ENCODE peak calls at places on chromosomes 7 and 10, in four cellular contexts. V, L, C and E are unnamed samples.

GRCh38 chr7:101502466-101503098 is 126.5 kb downstream of the MYL10 start:
- DNase-seq in V (no peak), L (no peak), C (no peak), E (no peak)

GRCh38 chr7:42053834-42054233 is 183.2 kb downstream of the GLI3 start:
- DNase-seq in V (no peak), L (no peak), C (no peak), E (no peak)

GRCh38 chr7:105794741-105795729 is 81.4 kb downstream of the ATXN7L1 start:
- DNase-seq in V (no peak), L (peak; percentile 70), C (peak; percentile 87), E (no peak)

GRCh38 chr10:120514035-120514620 is 57.1 kb downstream of the PLPP4 start:
- DNase-seq in V (no peak), L (no peak), C (no peak), E (no peak)

GRCh38 chr7:139718859-139719258 is 58.9 kb downstream of the HIPK2 start:
- DNase-seq in V (no peak), L (no peak), C (no peak), E (no peak)

GRCh38 chr7:126483972-126484371 is 768.8 kb downstream of the GRM8 start:
- DNase-seq in V (no peak), L (no peak), C (no peak), E (no peak)

GRCh38 chr7:149179241-149179640 is 16.1 kb upstream of the ZNF282 start:
- DNase-seq in V (no peak), L (no peak), C (no peak), E (no peak)

GRCh38 chr10:28991738-28992270 is 297.1 kb upstream of the LYZL1 start:
- DNase-seq in V (no peak), L (no peak), C (peak; percentile 47), E (no peak)

GRCh38 chr7:80677629-80678028 is 39.2 kb downstream of the CD36 start:
- DNase-seq in V (no peak), L (no peak), C (peak; percentile 9), E (no peak)

GRCh38 chr10:52314822-52315552 is 906 bp downstream of the DKK1 start:
- DNase-seq in V (no peak), L (no peak), C (peak; percentile 42), E (no peak)
- H3K27ac ChIP-seq in V (peak overlapping the region; percentile 100), L (no peak overlapping the region), C (peak overlapping the region; percentile 89), E (peak overlapping the region; percentile 92)

GRCh38 chr10:104077282-104078151 is 8.2 kb downstream of the COL17A1 start:
- DNase-seq in V (no peak), L (no peak), C (no peak), E (no peak)

GRCh38 chr10:104084482-104085142 is 1.1 kb downstream of the COL17A1 start:
- DNase-seq in V (no peak), L (no peak), C (no peak), E (no peak)

GRCh38 chr10:104076743-104077160 is 8.9 kb downstream of the COL17A1 start:
- DNase-seq in V (no peak), L (peak; percentile 48), C (peak; percentile 53), E (no peak)

GRCh38 chr10:104081998-104082397 is 3.7 kb downstream of the COL17A1 start:
- DNase-seq in V (no peak), L (no peak), C (no peak), E (no peak)

GRCh38 chr10:104080762-104081161 is 4.9 kb downstream of the COL17A1 start:
- DNase-seq in V (no peak), L (no peak), C (peak; percentile 33), E (peak; percentile 10)
- H3K27ac ChIP-seq in V (no peak overlapping the region), L (no peak overlapping the region), C (no peak overlapping the region), E (peak overlapping the region; percentile 85)

DNA sequence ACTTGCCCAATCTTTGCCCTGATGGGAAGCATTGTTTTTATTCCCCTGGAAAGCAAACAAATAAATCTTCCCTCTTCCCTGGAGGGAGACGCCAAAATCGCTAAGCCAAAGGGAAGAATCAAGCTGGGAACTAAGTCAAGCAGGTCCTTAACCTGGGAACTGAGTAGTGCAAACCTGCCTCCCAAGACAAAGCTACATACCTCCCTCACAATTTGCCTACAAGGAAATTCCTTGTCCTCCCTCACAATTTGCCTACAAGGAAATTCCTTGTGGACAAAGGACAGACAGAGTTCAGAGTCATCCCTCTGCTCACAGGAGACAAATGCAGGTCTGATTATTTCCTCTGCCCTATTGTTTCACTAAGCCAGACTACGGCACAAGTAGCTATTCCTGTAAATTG is 50.5 kb downstream of the SPOCK2 start:
- DNase-seq in V (no peak), L (no peak), C (no peak), E (no peak)
- H3K27ac ChIP-seq in V (peak overlapping the region; percentile 44), L (peak overlapping the region; percentile 58), C (no peak overlapping the region), E (no peak overlapping the region)

GRCh38 chr10:95482501-95483248 is 78.5 kb downstream of the SORBS1 start:
- DNase-seq in V (no peak), L (no peak), C (no peak), E (no peak)

GRCh38 chr10:95485030-95485429 is 76.1 kb downstream of the SORBS1 start:
- DNase-seq in V (no peak), L (no peak), C (no peak), E (no peak)

GRCh38 chr10:95487994-95488393 is 73.2 kb downstream of the SORBS1 start:
- DNase-seq in V (no peak), L (no peak), C (no peak), E (no peak)

GRCh38 chr10:95480901-95481491 is 80.2 kb downstream of the SORBS1 start:
- DNase-seq in V (no peak), L (no peak), C (no peak), E (no peak)

DNA sequence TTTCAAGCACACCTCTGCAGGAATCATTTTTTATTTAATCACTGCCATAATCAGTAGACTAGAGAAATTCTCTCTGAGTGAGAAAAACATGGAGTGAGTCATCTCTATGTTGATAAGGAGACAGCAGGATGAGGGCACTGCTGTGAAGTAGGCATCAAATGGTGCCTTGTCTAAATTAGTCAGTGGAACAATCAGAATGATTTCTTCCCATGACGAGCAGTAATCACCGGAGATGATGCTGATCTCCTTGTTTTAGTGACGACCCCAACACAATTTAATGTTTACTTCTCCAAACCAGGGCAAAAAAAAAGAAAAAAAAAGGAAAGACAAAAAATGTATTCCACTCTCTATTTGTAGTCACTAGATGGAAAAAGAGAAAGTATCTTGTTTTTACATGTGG is 75.7 kb downstream of the SORBS1 start:
- DNase-seq in V (no peak), L (no peak), C (no peak), E (no peak)
- H3K27ac ChIP-seq in V (no peak overlapping the region), L (no peak overlapping the region), C (no peak overlapping the region), E (no peak overlapping the region)

GRCh38 chr7:141563956-141564623 is 12.9 kb downstream of the AGK start:
- DNase-seq in V (no peak), L (no peak), C (no peak), E (no peak)

GRCh38 chr7:141562036-141562435 is 10.8 kb downstream of the AGK start:
- DNase-seq in V (no peak), L (no peak), C (no peak), E (no peak)

GRCh38 chr7:141562972-141563371 is 11.8 kb downstream of the AGK start:
- DNase-seq in V (no peak), L (no peak), C (no peak), E (no peak)

GRCh38 chr7:141558544-141559183 is 7.5 kb downstream of the AGK start:
- DNase-seq in V (no peak), L (no peak), C (peak; percentile 61), E (no peak)

DNA sequence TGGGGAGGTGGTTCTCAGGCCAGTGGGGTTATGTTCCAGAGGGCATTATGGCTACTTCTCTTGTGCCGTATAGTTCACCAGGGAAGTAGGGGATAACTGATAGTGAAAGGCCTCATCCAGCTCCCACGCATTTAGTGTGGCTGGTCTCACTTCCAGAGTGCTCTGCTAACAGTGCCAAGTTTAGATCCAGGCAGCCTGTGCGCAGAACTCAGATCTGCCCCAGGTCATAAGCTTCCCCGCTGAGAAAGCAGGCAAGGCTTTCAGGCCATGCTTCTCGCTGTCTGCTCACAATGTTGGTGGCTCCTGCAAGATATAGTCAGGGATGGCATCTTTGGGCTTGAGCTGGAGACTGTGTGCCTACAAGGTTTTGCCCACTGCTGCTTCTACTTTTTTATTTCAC is 11.3 kb downstream of the AGK start:
- DNase-seq in V (no peak), L (no peak), C (no peak), E (no peak)
- H3K27ac ChIP-seq in V (no peak overlapping the region), L (no peak overlapping the region), C (no peak overlapping the region), E (no peak overlapping the region)

GRCh38 chr7:44119829-44120380 is 3.4 kb downstream of the POLD2 start:
- DNase-seq in V (no peak), L (peak; percentile 26), C (no peak), E (no peak)
- H3K27ac ChIP-seq in V (no peak overlapping the region), L (no peak overlapping the region), C (no peak overlapping the region), E (no peak overlapping the region)

GRCh38 chr10:75724047-75724446 is 292.6 kb downstream of the LRMDA start:
- DNase-seq in V (no peak), L (no peak), C (no peak), E (no peak)
- H3K27ac ChIP-seq in V (no peak overlapping the region), L (no peak overlapping the region), C (no peak overlapping the region), E (no peak overlapping the region)

GRCh38 chr7:20193242-20193777 is 23.9 kb downstream of the MACC1 start:
- DNase-seq in V (no peak), L (no peak), C (peak; percentile 81), E (no peak)
- H3K27ac ChIP-seq in V (no peak overlapping the region), L (no peak overlapping the region), C (no peak overlapping the region), E (no peak overlapping the region)